ENCODE peak calls at places on chromosome 3, in seven cellular contexts. F, M, T, P, G, K and U are unnamed samples.
A peak's percentile ranks its signal among the peaks of the same experiment; 100 is the strongest.

GRCh38 chr3:108296239-108296638 is at the start of gene HHLA2:
- DNase-seq in G (no peak), P (no peak), F (peak; percentile 18), M (no peak), K (peak; percentile 54), T (no peak), U (no peak)

GRCh38 chr3:44114142-44114541 is 127.5 kb upstream of the TOPAZ1 start:
- DNase-seq in F (no peak), T (peak; percentile 73), K (no peak), G (no peak), M (no peak), P (peak; percentile 31), U (peak; percentile 32)

GRCh38 chr3:126261037-126261436 is 80.7 kb upstream of the ALDH1L1 start:
- DNase-seq in F (no peak), G (peak; percentile 89), K (no peak), P (no peak), M (no peak), T (peak; percentile 77), U (no peak)

GRCh38 chr3:115004201-115005140 is 142.6 kb downstream of the ZBTB20 start:
- DNase-seq in G (no peak), P (no peak), T (no peak), F (no peak), M (no peak), K (no peak), U (no peak)

GRCh38 chr3:107540857-107541256 is 18.1 kb downstream of the BBX start:
- DNase-seq in F (no peak), P (no peak), G (no peak), T (no peak), K (no peak), M (no peak), U (no peak)

GRCh38 chr3:185549651-185550111 is 2.7 kb downstream of the LIPH start:
- DNase-seq in T (no peak), M (no peak), F (peak; percentile 31), K (no peak), G (no peak), P (no peak), U (no peak)

GRCh38 chr3:174986685-174987084 is 127.6 kb downstream of the NAALADL2 start:
- DNase-seq in G (peak; percentile 13), M (no peak), F (no peak), K (no peak), T (no peak), P (no peak), U (no peak)

GRCh38 chr3:12822725-12823373 is 18.5 kb downstream of the RPL32 start:
- DNase-seq in P (no peak), K (no peak), G (no peak), T (no peak), M (no peak), F (no peak), U (no peak)